ENCODE peak calls at places on chromosome 13, in eight cellular contexts. S, H, U, Q, Z, P, T and E are unnamed samples.

GRCh38 chr13:99548448-99548847 is 47.2 kb downstream of the TM9SF2 start:
- DNase-seq in S (no peak), H (peak), U (no peak), Q (no peak), Z (no peak), P (no peak), T (no peak), E (no peak)

GRCh38 chr13:79485014-79485441 is 4.1 kb downstream of the NDFIP2 start:
- DNase-seq in S (peak), H (peak), U (no peak), Q (no peak), Z (no peak), P (peak), T (no peak), E (peak)

GRCh38 chr13:48353590-48353989 is 50.0 kb downstream of the RB1 start:
- DNase-seq in S (no peak), H (no peak), U (no peak), Q (no peak), Z (no peak), P (no peak), T (no peak), E (peak)

GRCh38 chr13:23320926-23321533 is 112.5 kb downstream of the SACS start:
- DNase-seq in S (no peak), H (no peak), U (no peak), Q (no peak), Z (no peak), P (no peak), T (no peak), E (no peak)

GRCh38 chr13:98446234-98446621 is 130.7 kb downstream of the STK24 start:
- DNase-seq in S (no peak), H (no peak), U (no peak), Q (no peak), Z (no peak), P (no peak), T (no peak), E (no peak)

GRCh38 chr13:91722267-91722884 is 324.0 kb downstream of the GPC5 start:
- DNase-seq in S (peak), H (no peak), U (peak), Q (no peak), Z (no peak), P (no peak), T (no peak), E (peak)

GRCh38 chr13:50678464-50679162 is 164.9 kb downstream of the DLEU7 start:
- DNase-seq in S (peak), H (no peak), U (no peak), Q (no peak), Z (no peak), P (no peak), T (no peak), E (peak)

GRCh38 chr13:24407844-24408243 is 98.5 kb downstream of the C1QTNF9 start:
- DNase-seq in S (no peak), H (no peak), U (peak), Q (no peak), Z (no peak), P (no peak), T (no peak), E (no peak)

GRCh38 chr13:98103942-98104880 is 38.7 kb upstream of the FARP1 start:
- DNase-seq in S (no peak), H (no peak), U (peak), Q (no peak), Z (no peak), P (no peak), T (no peak), E (peak)

GRCh38 chr13:35744566-35745203 is 268.2 kb upstream of the MAB21L1 start:
- DNase-seq in S (no peak), H (no peak), U (no peak), Q (no peak), Z (no peak), P (no peak), T (no peak), E (peak)

GRCh38 chr13:24288870-24289269 is 20.5 kb upstream of the C1QTNF9 start:
- DNase-seq in S (no peak), H (peak), U (no peak), Q (no peak), Z (no peak), P (no peak), T (no peak), E (no peak)

GRCh38 chr13:21739771-21740170 is 68.9 kb downstream of the FGF9 start:
- DNase-seq in S (no peak), H (no peak), U (no peak), Q (no peak), Z (no peak), P (no peak), T (no peak), E (no peak)

GRCh38 chr13:50400035-50400726 is 384.9 kb downstream of the KCNRG start:
- DNase-seq in S (no peak), H (no peak), U (no peak), Q (no peak), Z (no peak), P (no peak), T (no peak), E (peak)

GRCh38 chr13:34591801-34592454 is 350.1 kb upstream of the NBEA start:
- DNase-seq in S (no peak), H (no peak), U (no peak), Q (no peak), Z (no peak), P (no peak), T (no peak), E (no peak)

GRCh38 chr13:21909331-21909730 is 238.5 kb downstream of the FGF9 start:
- DNase-seq in S (no peak), H (no peak), U (no peak), Q (no peak), Z (no peak), P (no peak), T (no peak), E (no peak)

GRCh38 chr13:28540612-28541011 is 45.7 kb upstream of the FLT1 start:
- DNase-seq in S (no peak), H (no peak), U (no peak), Q (no peak), Z (no peak), P (peak), T (no peak), E (no peak)